ENCODE peak calls at places on chromosome 13, in four cellular contexts. O is WTC11, P is K562, M is HepG2. W is an unnamed sample.

GRCh38 chr13:105316731-105317130 is 1218.7 kb downstream of the EFNB2 start:
- DNase-seq in O (no peak), P (no peak), M (no peak), W (no peak)

GRCh38 chr13:79108914-79109643 is 297.0 kb downstream of the RBM26 start:
- DNase-seq in O (no peak), M (no peak), P (no peak), W (no peak)

GRCh38 chr13:102141625-102142472 is 260.0 kb downstream of the FGF14 start:
- DNase-seq in M (peak), P (peak), O (no peak), W (no peak)

GRCh38 chr13:98004107-98004506 is 50.6 kb downstream of the IPO5 start:
- DNase-seq in P (no peak), O (no peak), M (no peak), W (no peak)

GRCh38 chr13:59247166-59247565 is 916.6 kb downstream of the DIAPH3 start:
- DNase-seq in M (no peak), P (no peak), O (peak), W (no peak)

GRCh38 chr13:39777527-39778061 is 122.1 kb downstream of the COG6 start:
- DNase-seq in P (no peak), M (no peak), O (no peak), W (no peak)

GRCh38 chr13:102779426-102780159 is 6.0 kb upstream of the TEX30 start:
- DNase-seq in P (no peak), M (no peak), O (no peak), W (no peak)

GRCh38 chr13:23673867-23674605 is 103.8 kb downstream of the TNFRSF19 start:
- DNase-seq in P (no peak), O (no peak), M (no peak), W (no peak)

GRCh38 chr13:48014359-48014758 is 13.3 kb upstream of the SUCLA2 start:
- DNase-seq in P (no peak), O (no peak), M (no peak), W (no peak)

GRCh38 chr13:70812481-70812880 is 704.2 kb upstream of the KLHL1 start:
- DNase-seq in P (no peak), M (no peak), O (no peak), W (no peak)

GRCh38 chr13:43364210-43365041 is 341.0 kb downstream of the DNAJC15 start:
- DNase-seq in M (no peak), O (no peak), P (no peak), W (no peak)

GRCh38 chr13:30481241-30481760 is 15.6 kb upstream of the HMGB1 start:
- DNase-seq in M (no peak), P (no peak), O (no peak), W (no peak)
- TF ChIP-seq ATF3 in M (no peak), P (no peak), O (no peak), W (no peak)

DNA sequence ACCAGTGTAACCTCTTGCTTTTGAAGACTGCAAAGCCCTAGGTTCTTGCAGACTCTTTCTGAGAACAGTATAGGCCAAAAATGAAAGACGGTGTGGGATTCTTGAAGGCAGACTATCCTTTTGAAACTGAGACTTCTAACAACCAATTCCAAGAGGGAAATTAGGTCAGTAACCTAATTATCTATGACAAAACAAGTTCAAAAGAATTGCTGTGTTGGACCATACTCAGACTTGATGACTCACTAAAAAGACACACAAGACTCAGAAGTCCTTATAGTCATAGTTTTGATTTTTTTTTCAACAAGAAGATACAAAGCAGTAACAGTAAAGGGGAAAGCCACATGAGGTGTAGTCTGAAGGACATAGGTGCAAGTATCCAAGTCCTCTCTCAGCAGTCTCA is 624.0 kb upstream of the GPC6 start:
- DNase-seq in O (no peak), P (no peak), M (no peak), W (no peak)
- TF ChIP-seq JUN in O (no peak), P (no peak), M (no peak), W (no peak)

GRCh38 chr13:46756977-46757376 is 40.0 kb downstream of the ESD start:
- DNase-seq in O (no peak), P (no peak), M (no peak), W (no peak)
- TF ChIP-seq ATF3 in O (no peak), P (no peak), M (no peak), W (no peak)

DNA sequence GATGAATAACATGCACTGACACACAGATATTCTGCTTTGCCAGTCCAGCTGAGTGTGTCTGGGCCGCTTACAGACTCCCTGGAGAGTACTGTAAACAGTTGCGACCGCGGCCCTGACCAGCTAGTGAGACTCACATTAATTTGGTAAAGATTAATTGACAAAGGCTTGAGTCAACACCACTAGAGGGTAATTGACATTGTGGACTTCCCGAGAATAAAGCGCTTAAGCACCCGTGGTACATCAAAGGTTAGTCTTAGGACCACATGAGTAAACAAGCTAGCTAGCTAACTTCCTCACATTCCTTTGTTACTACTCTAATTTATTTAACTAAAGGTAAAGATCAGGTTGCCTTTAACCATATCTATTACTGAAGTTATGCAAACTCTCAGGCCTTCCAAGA is 624.4 kb upstream of the ARGLU1 start:
- DNase-seq in O (no peak), M (peak), P (no peak), W (peak)
- TF ChIP-seq JUN in O (no peak), M (no peak), P (no peak), W (no peak)

GRCh38 chr13:49539313-49539712 is 43.6 kb downstream of the PHF11 start:
- DNase-seq in O (no peak), M (no peak), P (no peak), W (no peak)

GRCh38 chr13:49543656-49544055 is 41.7 kb downstream of the RCBTB1 start:
- DNase-seq in M (no peak), P (no peak), O (no peak), W (no peak)

GRCh38 chr13:49538404-49538803 is 42.7 kb downstream of the PHF11 start:
- DNase-seq in M (no peak), O (no peak), P (no peak), W (no peak)

GRCh38 chr13:49539746-49540145 is 44.0 kb downstream of the PHF11 start:
- DNase-seq in M (no peak), P (no peak), O (no peak), W (no peak)

GRCh38 chr13:49540552-49540951 is 44.8 kb downstream of the PHF11 start:
- DNase-seq in O (no peak), M (no peak), P (no peak), W (no peak)
- TF ChIP-seq ATF3 in O (no peak), M (no peak), P (no peak), W (no peak)

GRCh38 chr13:44903596-44903995 is 85.7 kb downstream of the NUFIP1 start:
- DNase-seq in O (no peak), P (no peak), M (no peak), W (no peak)

GRCh38 chr13:44906230-44906629 is 83.0 kb downstream of the NUFIP1 start:
- DNase-seq in M (no peak), P (no peak), O (no peak), W (no peak)

GRCh38 chr13:44906758-44907157 is 82.5 kb downstream of the NUFIP1 start:
- DNase-seq in P (no peak), M (no peak), O (no peak), W (no peak)

GRCh38 chr13:44902793-44903192 is 86.5 kb downstream of the NUFIP1 start:
- DNase-seq in P (no peak), M (no peak), O (no peak), W (no peak)

GRCh38 chr13:44904982-44905381 is 84.3 kb downstream of the NUFIP1 start:
- DNase-seq in P (no peak), M (no peak), O (no peak), W (no peak)
- TF ChIP-seq JUN in P (no peak), M (no peak), O (no peak), W (no peak)

W was measured in H1.